ENCODE peak calls at places on chromosomes 16 and 17, in six cellular contexts. X is A549, N is K562, P is H1, K is HepG2, C is GM12878. I is an unnamed sample.

GRCh38 chr17:34981538-34982241 is 1.4 kb downstream of the LIG3 start:
- DNase-seq in X (no peak), N (peak), P (no peak), K (no peak), C (no peak), I (peak)

GRCh38 chr16:88349153-88349902 is 33.4 kb upstream of the ZNF469 start:
- DNase-seq in X (no peak), N (no peak), P (no peak), K (no peak), C (no peak), I (no peak)

GRCh38 chr16:67719778-67720144 is 645 bp upstream of the GFOD2 start:
- DNase-seq in X (peak), N (peak), P (no peak), K (peak), C (no peak), I (peak)

GRCh38 chr16:3282103-3282746 is 1.1 kb upstream of the ZNF263 start:
- DNase-seq in X (no peak), N (no peak), P (no peak), K (peak), C (no peak), I (peak)

GRCh38 chr16:66258916-66259845 is 107.3 kb upstream of the CDH5 start:
- DNase-seq in X (no peak), N (no peak), P (no peak), K (no peak), C (no peak), I (no peak)

GRCh38 chr17:8955021-8955420 is 10.5 kb downstream of the PIK3R5 start:
- DNase-seq in X (no peak), N (no peak), P (no peak), K (no peak), C (no peak), I (no peak)

GRCh38 chr17:8964801-8965393 is 610 bp downstream of the PIK3R5 start:
- DNase-seq in X (no peak), N (no peak), P (no peak), K (no peak), C (no peak), I (no peak)

GRCh38 chr17:27540300-27541105 is 84.3 kb downstream of the KSR1 start:
- DNase-seq in X (peak), N (no peak), P (no peak), K (peak), C (no peak), I (no peak)

GRCh38 chr16:84537431-84538151 is 33.1 kb upstream of the MEAK7 start:
- DNase-seq in X (no peak), N (peak), P (no peak), K (no peak), C (no peak), I (no peak)

GRCh38 chr16:3734084-3734757 is 16.9 kb upstream of the TRAP1 start:
- DNase-seq in X (no peak), N (no peak), P (no peak), K (no peak), C (no peak), I (no peak)

GRCh38 chr17:34443832-34444469 is 80.9 kb upstream of the CCL1 start:
- DNase-seq in X (peak), N (peak), P (peak), K (peak), C (no peak), I (peak)

GRCh38 chr17:35865412-35866355 is 3.0 kb downstream of the HEATR9 start:
- DNase-seq in X (no peak), N (peak), P (no peak), K (peak), C (no peak), I (no peak)

GRCh38 chr17:50944054-50944901 is 78.1 kb upstream of the TOB1 start:
- DNase-seq in X (peak), N (peak), P (peak), K (peak), C (no peak), I (peak)

GRCh38 chr16:14070877-14071575 is at the start of gene MRTFB:
- DNase-seq in X (peak), N (peak), P (peak), K (peak), C (peak), I (peak)

GRCh38 chr17:50935201-50936124 is 69.3 kb upstream of the TOB1 start:
- DNase-seq in X (peak), N (no peak), P (no peak), K (peak), C (no peak), I (no peak)

GRCh38 chr16:51648521-51648920 is 497.5 kb upstream of the SALL1 start:
- DNase-seq in X (no peak), N (no peak), P (no peak), K (no peak), C (no peak), I (no peak)

GRCh38 chr17:64354824-64355535 is 35.7 kb downstream of the PECAM1 start:
- DNase-seq in X (no peak), N (no peak), P (no peak), K (no peak), C (no peak), I (no peak)

GRCh38 chr17:67187927-67188326 is 57.1 kb downstream of the HELZ start:
- DNase-seq in X (no peak), N (no peak), P (no peak), K (no peak), C (no peak), I (no peak)

GRCh38 chr17:52105601-52106000 is 52.9 kb downstream of the CA10 start:
- DNase-seq in X (no peak), N (no peak), P (no peak), K (no peak), C (no peak), I (no peak)

GRCh38 chr16:69187387-69187890 is 475 bp downstream of the SNTB2 start:
- DNase-seq in X (peak), N (peak), P (peak), K (no peak), C (no peak), I (peak)

GRCh38 chr17:55284944-55285339 is 20.2 kb downstream of the HLF start:
- DNase-seq in X (no peak), N (no peak), P (no peak), K (no peak), C (no peak), I (no peak)

GRCh38 chr17:39751016-39751543 is 13.3 kb downstream of the GRB7 start:
- DNase-seq in X (no peak), N (no peak), P (no peak), K (no peak), C (no peak), I (no peak)

GRCh38 chr17:4919511-4920047 is 12.5 kb upstream of the GP1BA start:
- DNase-seq in X (no peak), N (no peak), P (no peak), K (no peak), C (no peak), I (no peak)

GRCh38 chr17:74413491-74413890 is 18.4 kb upstream of the GPRC5C start:
- DNase-seq in X (no peak), N (no peak), P (no peak), K (no peak), C (no peak), I (no peak)

GRCh38 chr16:47143677-47144558 is at the start of gene NETO2:
- DNase-seq in X (peak), N (peak), P (peak), K (peak), C (no peak), I (peak)

GRCh38 chr16:54080524-54081008 is 206.0 kb downstream of the IRX3 start:
- DNase-seq in X (peak), N (no peak), P (no peak), K (peak), C (no peak), I (no peak)

GRCh38 chr17:49730078-49730786 is 22.5 kb upstream of the SLC35B1 start:
- DNase-seq in X (no peak), N (no peak), P (no peak), K (no peak), C (no peak), I (no peak)

GRCh38 chr17:66740226-66740625 is 94.7 kb upstream of the CACNG5 start:
- DNase-seq in X (no peak), N (no peak), P (no peak), K (no peak), C (no peak), I (no peak)

DNA sequence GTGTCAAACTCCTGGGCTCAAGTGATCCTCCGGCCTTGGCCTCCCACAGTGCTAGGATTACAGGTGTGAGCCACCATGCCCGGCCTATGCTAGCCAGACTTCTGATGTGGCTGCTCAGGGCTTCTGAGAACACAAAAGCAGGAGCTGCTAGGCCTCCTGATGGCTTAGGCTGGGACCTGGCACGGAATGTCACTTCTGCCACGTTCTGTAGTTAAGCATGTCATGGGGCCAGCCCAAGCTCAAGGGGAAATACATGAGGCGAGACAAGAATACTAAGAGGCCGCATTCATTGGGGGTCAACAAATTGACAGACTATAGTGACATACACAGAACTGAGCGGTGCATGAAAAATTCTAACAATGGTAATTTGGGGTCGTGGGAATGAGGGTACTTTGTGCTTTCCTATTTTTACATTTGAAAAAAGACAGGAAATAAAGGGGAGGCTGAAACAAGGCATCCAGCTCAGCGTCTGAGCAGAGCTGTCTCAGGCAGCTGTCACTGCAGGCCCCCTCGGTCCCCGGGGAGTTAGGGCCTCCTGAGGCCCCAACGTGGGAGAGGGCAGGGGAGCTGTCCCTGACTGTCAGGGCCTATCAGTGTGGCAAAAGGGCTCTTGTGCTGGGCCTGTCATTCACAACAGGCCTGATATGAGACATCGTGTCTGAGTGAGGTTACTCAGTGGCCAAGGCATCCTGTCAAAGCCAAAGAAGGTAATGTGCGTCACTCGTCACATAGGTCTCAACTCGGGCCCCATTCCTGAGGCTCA is 26.3 kb downstream of the CFAP20 start:
- DNase-seq in X (no peak), N (no peak), P (no peak), K (no peak), C (no peak), I (no peak)
- TF ChIP-seq MAX in X (no peak), N (no peak), P (no peak), K (no peak), C (no peak), I (no peak)

GRCh38 chr16:19605701-19606100 is 50.2 kb downstream of the VPS35L start:
- DNase-seq in X (no peak), N (no peak), P (no peak), K (no peak), C (no peak), I (no peak)
- TF ChIP-seq EP300 in X (no peak), N (no peak), P (no peak), K (no peak), C (no peak), I (no peak)

GRCh38 chr17:78892936-78893379 is 10.0 kb downstream of the CEP295NL start:
- DNase-seq in X (no peak), N (no peak), P (no peak), K (no peak), C (no peak), I (no peak)
- TF ChIP-seq MAX in X (no peak), N (no peak), P (no peak), K (no peak), C (no peak), I (no peak)

DNA sequence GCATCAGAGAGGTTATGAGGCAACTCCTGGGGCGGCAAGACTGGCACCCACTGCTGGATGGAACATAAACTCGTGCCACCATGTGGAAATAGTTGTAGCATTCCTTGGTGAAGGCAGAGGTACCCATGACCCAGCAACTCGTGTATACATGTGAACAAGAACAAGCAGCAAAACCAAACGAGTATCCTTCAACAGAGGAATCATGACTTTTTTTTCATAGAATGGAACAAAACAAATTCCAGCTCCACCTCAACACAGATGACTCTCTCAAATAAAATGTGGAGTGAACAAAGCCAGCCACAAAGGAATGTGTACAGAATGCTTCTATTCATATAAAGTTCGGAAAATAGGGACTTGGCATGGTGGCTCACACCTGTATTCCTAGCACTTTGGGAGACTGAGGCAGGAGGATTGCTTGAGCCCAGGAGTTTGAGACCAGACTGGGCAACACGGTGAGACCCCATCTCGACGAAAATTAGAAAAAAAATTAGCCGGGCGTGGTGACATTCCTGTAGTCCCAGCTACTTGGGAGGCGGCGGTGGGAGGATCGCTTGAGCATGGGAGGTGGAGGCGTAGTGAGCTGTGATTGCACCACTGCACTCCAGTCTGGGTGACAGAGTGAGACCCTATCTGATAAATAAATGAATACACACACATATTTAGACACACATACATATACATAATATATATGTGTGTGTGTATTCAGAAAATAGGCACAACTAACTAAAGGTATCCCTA is 35.3 kb downstream of the B9D1 start:
- DNase-seq in X (peak), N (no peak), P (no peak), K (no peak), C (no peak), I (no peak)
- TF ChIP-seq EP300 in X (no peak), N (no peak), P (no peak), K (no peak), C (no peak), I (no peak)

GRCh38 chr17:78307887-78308633 is 51.8 kb downstream of the SOCS3 start:
- DNase-seq in X (no peak), N (peak), P (no peak), K (peak), C (no peak), I (peak)
- TF ChIP-seq MAX in X (no peak), N (no peak), P (no peak), K (no peak), C (no peak), I (no peak)

DNA sequence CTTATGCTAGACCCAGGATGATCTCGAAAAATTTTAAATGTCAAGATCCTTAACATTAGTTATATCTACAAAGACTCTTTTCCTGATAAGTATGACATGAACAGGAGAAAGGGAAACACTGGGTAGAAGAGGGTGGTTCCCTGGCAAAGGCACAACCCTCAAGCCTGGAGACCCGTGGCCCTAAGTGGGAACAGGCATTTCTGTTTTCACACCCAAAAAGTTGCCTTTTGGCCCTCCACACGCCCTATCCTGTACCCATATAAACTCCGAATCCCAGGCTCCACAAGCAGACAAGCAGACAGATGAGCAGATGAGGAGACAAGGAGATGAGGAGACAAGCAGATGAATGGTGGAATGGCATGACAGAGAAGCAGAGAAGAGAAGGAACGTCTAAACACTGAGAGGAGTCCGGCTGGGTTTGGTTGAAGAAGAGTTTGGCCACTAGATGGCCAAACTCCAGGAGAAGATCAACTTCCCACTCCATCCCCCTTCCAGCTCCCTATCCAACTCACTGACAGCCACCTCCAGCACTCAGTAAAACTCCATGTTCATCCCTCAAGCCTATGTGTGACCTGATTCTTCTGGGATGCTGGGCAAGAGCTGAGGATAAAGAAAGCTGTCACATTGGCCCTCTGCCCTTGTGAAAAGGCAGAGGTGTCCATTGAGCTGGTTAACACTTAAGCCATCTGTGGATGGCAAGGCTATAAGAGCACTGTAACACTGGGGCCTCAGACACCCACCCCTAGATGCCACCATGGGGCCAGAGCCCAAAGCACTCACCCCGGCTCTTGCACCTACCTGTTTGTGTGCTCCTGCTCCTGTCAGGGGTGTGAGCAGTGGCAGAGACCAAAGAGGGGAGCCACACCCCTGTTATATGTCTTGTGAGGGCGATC is 139.6 kb upstream of the FAM20A start:
- DNase-seq in X (peak), N (no peak), P (no peak), K (no peak), C (no peak), I (no peak)
- TF ChIP-seq EP300 in X (no peak), N (no peak), P (no peak), K (no peak), C (no peak), I (no peak)

GRCh38 chr16:12643034-12643455 is 160.6 kb downstream of the CPPED1 start:
- DNase-seq in X (no peak), N (no peak), P (no peak), K (no peak), C (no peak), I (no peak)

GRCh38 chr16:12649356-12649755 is 154.3 kb downstream of the CPPED1 start:
- DNase-seq in X (no peak), N (no peak), P (no peak), K (no peak), C (no peak), I (no peak)

GRCh38 chr16:12651765-12652531 is 151.7 kb downstream of the CPPED1 start:
- DNase-seq in X (no peak), N (no peak), P (no peak), K (no peak), C (no peak), I (no peak)

GRCh38 chr16:12646098-12646489 is 157.6 kb downstream of the CPPED1 start:
- DNase-seq in X (no peak), N (no peak), P (no peak), K (no peak), C (no peak), I (no peak)

GRCh38 chr16:12646490-12647274 is 157.0 kb downstream of the CPPED1 start:
- DNase-seq in X (peak), N (peak), P (no peak), K (peak), C (peak), I (peak)
- TF ChIP-seq MAX in X (no peak), N (peak), P (no peak), K (no peak), C (peak), I (no peak)

GRCh38 chr16:23594186-23594585 is 1.9 kb downstream of the NDUFAB1 start:
- DNase-seq in X (no peak), N (no peak), P (no peak), K (no peak), C (no peak), I (no peak)

GRCh38 chr16:23595246-23595950 is 718 bp downstream of the NDUFAB1 start:
- DNase-seq in X (no peak), N (peak), P (no peak), K (peak), C (no peak), I (peak)

GRCh38 chr16:23595951-23596720 is at the start of gene NDUFAB1:
- DNase-seq in X (peak), N (peak), P (peak), K (peak), C (peak), I (peak)

DNA sequence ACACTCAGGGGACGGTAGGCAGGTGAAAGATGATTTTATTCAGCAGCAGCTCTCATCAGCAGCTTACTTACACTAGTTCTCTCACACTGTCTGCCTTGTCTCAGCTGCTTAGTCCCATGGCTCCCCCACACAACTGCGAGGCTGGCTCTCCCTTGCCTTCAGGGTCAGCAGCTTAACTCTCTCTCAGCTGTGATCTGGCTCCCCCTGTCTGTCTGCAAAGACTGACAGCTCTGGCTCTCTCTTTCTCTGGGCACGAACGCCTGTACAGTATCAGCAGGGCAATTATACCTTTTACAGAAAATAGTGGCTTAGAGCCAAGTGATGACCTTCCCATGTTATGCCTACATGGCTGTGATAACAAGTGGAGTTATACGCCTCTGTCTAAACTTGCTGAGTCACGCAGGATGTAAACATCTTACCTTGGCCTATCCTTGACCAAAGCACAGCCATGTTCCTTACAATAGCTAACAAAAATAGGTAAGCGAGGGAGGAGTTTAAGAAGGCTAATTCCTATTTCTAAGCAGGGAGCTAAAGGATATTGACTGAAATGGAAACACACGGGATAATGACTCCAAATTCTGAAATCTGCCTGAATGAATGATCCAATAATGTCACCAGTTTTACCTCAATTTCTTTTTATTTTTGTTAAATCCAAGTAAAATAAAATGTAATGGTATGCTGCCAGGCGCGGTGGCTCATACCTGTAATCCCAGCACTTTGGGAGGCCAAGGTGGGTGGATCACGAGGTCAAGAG is 1.1 kb upstream of the NDUFAB1 start:
- DNase-seq in X (peak), N (peak), P (peak), K (peak), C (no peak), I (peak)
- TF ChIP-seq EP300 in X (no peak), N (peak), P (no peak), K (peak), C (no peak), I (no peak)

DNA sequence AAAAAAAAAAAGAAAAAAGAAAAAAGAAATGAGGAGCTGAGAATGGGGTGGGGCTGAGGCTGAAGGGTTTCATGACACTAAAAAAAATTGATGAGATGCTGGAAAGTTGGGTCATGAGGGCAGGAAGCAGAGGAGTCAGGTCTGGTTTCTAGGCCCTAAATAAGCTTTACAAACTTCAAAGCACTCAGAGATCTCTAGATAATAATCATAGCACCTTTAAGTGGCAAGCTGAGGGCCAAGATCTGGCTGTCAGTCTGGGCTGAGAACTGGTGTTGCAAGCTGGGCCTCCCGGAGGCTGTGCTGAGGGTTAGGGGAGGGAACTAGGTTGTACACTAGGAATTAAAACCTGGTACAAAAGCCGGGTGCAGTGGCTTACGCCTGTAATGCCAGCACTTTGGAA is 6.4 kb downstream of the ZNF764 start:
- DNase-seq in X (no peak), N (no peak), P (no peak), K (no peak), C (no peak), I (no peak)
- TF ChIP-seq MAX in X (no peak), N (no peak), P (no peak), K (no peak), C (no peak), I (no peak)